ENCODE peak calls at places on chromosomes 1 and 21, in six cellular contexts. Q is uterus, Z is endothelial cell of umbilical vein, A is tibial nerve, F is H1, V is suprapubic skin. T is an unnamed sample.

GRCh38 chr1:180345148-180345547 is 115.1 kb downstream of the LHX4 start:
- DNase-seq in F (no peak), A (no peak), V (no peak), Q (no peak), Z (no peak), T (no peak)

GRCh38 chr1:104780470-104781078 is 1030.9 kb downstream of the AMY1C start:
- DNase-seq in V (no peak), Q (no peak), F (no peak), Z (peak), A (no peak), T (no peak)

GRCh38 chr1:181763736-181764135 is 280.4 kb downstream of the CACNA1E start:
- DNase-seq in Z (no peak), Q (no peak), V (no peak), F (no peak), A (no peak), T (no peak)

GRCh38 chr1:201224671-201225400 is 34.2 kb downstream of the IGFN1 start:
- DNase-seq in V (no peak), Z (no peak), A (no peak), F (peak), Q (no peak), T (no peak)

GRCh38 chr1:31335007-31335406 is 37.9 kb downstream of the FABP3 start:
- DNase-seq in V (no peak), Q (no peak), Z (peak), F (no peak), A (no peak), T (no peak)

GRCh38 chr1:156677616-156678596 is 699 bp upstream of the NES start:
- DNase-seq in Q (peak), F (peak), Z (peak), V (no peak), A (no peak), T (no peak)

GRCh38 chr21:39518055-39518844 is 66.5 kb downstream of the SH3BGR start:
- DNase-seq in V (no peak), F (peak), Q (no peak), Z (peak), A (no peak), T (no peak)

GRCh38 chr1:31400393-31400792 is 12.6 kb upstream of the SERINC2 start:
- DNase-seq in Q (no peak), V (no peak), Z (no peak), F (no peak), A (no peak), T (no peak)

GRCh38 chr1:173475564-173476196 is 1.5 kb upstream of the PRDX6 start:
- DNase-seq in Q (no peak), F (no peak), A (no peak), Z (peak), V (no peak), T (no peak)

GRCh38 chr1:26477446-26478152 is 5.4 kb downstream of the HMGN2 start:
- DNase-seq in F (no peak), Q (no peak), Z (no peak), V (peak), A (no peak), T (no peak)

GRCh38 chr1:208936431-208936830 is 647.1 kb upstream of the CAMK1G start:
- DNase-seq in A (no peak), F (no peak), Z (no peak), Q (no peak), V (no peak), T (no peak)

GRCh38 chr21:27346041-27346448 is 379.2 kb upstream of the ADAMTS5 start:
- DNase-seq in Q (no peak), Z (no peak), F (no peak), A (no peak), V (no peak), T (no peak)

GRCh38 chr21:33011462-33011861 is 14.3 kb upstream of the OLIG2 start:
- DNase-seq in V (no peak), Z (no peak), Q (no peak), F (peak), A (no peak), T (no peak)

GRCh38 chr21:26137379-26138060 is 33.0 kb downstream of the APP start:
- DNase-seq in V (no peak), Z (no peak), F (no peak), Q (no peak), A (no peak), T (no peak)

GRCh38 chr1:151980287-151981177 is 13.1 kb downstream of the S100A10 start:
- DNase-seq in F (no peak), V (no peak), Z (peak), A (peak), Q (peak), T (no peak)

DNA sequence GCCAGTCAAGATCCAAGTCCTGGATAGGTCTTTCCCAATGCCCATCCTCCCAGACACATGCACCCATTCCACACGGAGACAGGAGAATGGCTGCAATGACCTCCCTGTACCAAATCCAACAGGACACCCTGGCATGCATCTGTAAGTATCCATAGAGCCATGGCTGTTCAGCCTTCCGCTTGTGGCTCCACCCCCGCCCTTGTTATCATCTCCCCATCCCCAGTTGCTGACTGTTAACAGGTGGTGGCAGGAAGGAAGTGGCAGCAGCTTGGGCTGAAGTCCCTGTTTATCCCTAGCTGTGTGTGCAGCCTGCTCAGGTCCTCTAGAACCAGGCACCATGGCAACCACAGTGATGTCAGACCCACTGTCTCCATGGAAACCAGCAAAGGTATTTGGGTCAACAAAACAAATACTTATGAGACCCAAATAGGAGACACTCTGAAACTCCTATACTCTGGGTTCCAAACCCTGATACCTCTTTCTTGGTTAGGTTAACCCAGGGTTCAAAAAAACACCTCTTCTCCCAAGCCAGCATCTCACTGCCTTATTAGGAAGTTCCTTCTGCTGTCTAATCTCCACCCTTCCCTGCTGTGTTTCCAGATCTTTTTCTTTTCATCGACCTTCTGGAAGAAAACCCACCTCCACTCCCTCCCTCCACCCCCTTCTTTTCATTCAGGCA is 721 bp downstream of the PBXIP1 start:
- DNase-seq in V (no peak), A (no peak), Q (no peak), Z (peak), F (no peak), T (peak)
- TF ChIP-seq POLR2A in V (no peak), A (no peak), Q (no peak), Z (no peak), F (peak), T (no peak)

GRCh38 chr1:121516279-121516967 is 331.6 kb downstream of the SRGAP2C start:
- DNase-seq in F (no peak), Z (no peak), Q (no peak), A (no peak), V (no peak), T (peak)

GRCh38 chr1:121517586-121518230 is 332.9 kb downstream of the SRGAP2C start:
- DNase-seq in A (no peak), Z (no peak), V (no peak), Q (no peak), F (no peak), T (no peak)

GRCh38 chr1:121518726-121519041 is 333.9 kb downstream of the SRGAP2C start:
- DNase-seq in V (no peak), A (no peak), F (no peak), Q (no peak), Z (no peak), T (no peak)

GRCh38 chr1:121519042-121519755 is 334.4 kb downstream of the SRGAP2C start:
- DNase-seq in Z (peak), A (no peak), F (peak), Q (no peak), V (peak), T (peak)

GRCh38 chr1:121515235-121515634 is 330.5 kb downstream of the SRGAP2C start:
- DNase-seq in Z (no peak), V (no peak), F (no peak), Q (no peak), A (no peak), T (no peak)
- H3K27ac ChIP-seq in Z (no peak), V (no peak), F (no peak), Q (no peak), A (no peak), T (peak)

DNA sequence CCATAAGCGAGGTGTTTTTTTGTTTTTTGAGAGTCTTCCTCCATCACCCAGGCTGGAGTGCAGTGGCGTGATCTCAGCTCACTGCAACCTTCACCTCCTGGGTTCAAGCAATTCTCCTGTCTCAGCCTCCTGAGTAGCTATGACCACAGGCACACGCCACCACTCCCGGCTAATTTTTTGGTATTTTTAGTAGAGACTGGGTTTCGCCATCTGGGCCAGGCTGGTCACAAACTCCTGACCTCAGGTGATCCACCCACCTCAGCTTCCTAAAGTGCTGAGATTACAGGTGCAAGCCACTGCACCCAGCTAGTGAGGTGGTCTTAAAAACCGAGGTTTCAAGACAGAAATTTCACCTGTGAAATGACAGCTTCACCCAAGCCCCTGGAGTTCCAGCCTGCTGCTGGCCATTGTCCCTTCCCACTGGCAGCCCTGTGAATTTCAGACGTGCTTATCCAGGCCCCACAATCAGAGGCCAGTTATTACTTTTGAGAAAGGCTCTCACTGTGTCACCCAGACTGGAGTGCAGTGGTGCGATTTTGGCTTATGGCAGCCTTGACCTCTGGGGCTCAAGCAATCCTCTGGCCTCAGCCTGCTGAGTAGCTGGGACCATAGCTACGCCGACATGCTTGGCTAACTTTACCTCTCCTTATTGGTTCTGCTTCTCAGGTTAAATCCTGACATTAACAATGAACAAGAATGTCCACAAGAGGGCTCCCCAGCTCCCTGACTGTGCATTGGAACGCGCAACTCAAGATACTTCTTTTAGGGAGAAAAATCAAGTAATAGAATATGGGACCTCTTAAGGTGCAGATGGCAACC is 19.4 kb downstream of the ENO1 start:
- DNase-seq in A (no peak), Q (no peak), V (no peak), Z (peak), F (no peak), T (no peak)
- TF ChIP-seq POLR2A in A (no peak), Q (no peak), V (no peak), Z (peak), F (peak), T (no peak)

DNA sequence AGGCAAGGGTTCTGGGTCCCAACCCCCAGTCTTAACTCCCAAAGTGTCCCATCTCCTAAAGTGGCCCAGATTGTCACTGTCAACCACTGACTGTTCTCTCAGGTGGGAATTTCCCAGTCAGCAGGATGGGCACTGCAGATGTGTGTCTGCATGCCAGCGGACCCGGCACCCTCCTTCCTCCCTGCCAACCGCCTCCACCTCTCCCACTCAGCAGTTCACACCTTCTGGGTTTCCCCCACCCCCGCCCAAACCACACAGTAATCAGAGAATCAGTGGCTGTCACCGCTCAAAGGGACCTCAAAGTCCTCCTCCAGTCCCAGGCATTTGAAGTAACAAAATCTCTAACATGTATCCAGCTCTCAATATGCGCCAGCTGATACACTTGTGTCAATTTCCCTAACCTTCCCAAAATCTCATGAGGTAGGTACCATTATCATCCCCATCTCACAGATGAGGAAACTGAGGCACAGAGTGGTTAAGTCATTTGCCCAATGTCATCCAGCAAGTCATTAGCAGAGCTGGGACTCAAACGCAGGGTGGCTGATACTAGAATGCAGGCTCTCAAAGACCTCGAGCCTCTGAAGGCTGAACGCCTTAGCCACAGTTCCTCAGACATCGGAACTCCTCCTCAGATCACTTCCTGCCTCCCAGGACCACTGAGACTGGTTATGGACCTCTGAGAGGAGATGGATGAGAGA is 4.8 kb downstream of the RUNX3 start:
- DNase-seq in A (no peak), Z (no peak), F (no peak), Q (no peak), V (no peak), T (no peak)
- H3K27ac ChIP-seq in A (no peak), Z (no peak), F (no peak), Q (no peak), V (no peak), T (peak)

DNA sequence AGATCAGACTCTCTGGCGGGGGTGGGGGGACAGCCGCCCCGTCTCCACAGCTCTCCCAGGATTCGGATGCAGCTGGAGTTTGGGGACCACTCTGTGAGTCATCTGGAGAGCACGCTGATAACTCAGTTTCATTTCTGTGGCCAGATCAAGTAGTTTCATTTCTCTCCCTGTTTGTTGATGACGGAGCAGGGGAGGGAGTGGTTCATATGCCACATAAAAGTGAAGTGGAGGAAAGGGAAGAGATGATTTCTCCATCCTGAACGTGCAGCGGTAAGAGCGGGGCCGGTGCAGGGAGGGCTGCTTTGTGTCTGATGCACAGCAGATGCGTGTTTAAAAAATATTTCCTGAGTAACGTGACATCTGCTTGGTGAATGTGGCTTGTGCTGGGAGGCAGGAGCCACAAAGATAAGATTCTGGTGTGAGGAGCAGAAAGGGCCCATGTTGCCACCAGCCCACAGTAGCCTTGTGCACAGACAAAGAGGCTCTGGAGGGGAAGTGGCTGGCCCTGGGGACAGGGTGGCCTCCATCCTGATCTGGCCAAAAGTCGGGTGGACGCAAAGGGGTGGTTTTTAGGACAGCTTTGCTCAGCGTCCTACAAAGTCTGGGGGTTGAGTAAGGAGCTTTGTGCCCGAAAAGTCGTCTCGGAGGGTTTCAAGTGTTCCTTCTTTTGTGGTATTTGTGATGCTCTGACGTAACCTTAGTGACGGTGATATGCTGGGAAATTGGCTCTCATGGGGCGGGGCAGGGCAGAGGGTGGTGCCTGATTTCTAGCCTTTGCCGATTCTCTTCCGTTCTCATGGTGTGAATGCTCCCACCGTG is at the start of gene MX2:
- DNase-seq in Z (no peak), Q (peak), V (peak), A (peak), F (no peak), T (peak)
- TF ChIP-seq POLR2A in Z (no peak), Q (no peak), V (peak), A (no peak), F (no peak), T (no peak)

GRCh38 chr1:222247081-222247480 is 300.8 kb downstream of the HHIPL2 start:
- DNase-seq in A (no peak), F (no peak), Z (no peak), V (no peak), Q (no peak), T (no peak)
- H3K27ac ChIP-seq in A (no peak), F (no peak), Z (no peak), V (no peak), Q (no peak), T (no peak)

DNA sequence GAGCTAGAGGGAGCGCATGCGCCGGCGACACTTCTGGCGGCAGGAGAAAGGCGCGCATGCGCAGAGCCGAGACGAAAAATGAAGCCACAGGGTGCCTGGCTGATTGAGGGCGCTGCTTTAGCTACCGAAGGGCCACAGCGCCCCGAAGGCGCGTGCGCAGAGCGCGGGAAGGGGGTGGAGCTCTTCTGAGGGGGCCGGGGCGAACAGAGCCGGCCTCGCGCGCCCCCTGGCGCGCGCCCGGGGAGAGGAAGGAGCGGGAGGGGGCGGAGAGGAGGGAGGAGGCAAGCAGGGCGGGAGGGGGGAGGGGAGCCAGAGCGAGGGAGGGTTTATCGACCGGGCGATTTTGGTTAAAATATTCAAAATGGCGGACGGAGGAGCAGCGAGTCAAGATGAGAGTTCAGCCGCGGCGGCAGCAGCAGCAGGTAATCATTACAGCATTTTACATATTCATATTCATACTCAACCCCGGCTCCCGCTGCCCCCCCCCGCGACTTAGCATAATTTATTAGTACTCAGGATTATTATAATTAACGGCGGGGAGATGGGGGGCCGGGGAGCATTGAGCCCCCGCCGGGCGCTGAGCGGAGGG is at the start of gene POU2F1:
- DNase-seq in F (peak), A (peak), Z (peak), Q (peak), V (peak), T (peak)
- TF ChIP-seq POLR2A in F (peak), A (peak), Z (peak), Q (peak), V (peak), T (peak)

T was measured in spleen.